ENCODE peak calls at places on chromosomes 7 and 10, in five cellular contexts. Z is prostate gland, L is H9, O is mammary epithelial cell, Q is aorta. D is an unnamed sample. For H3K4me1, the result is how much of the 10 kb centered on the place peaks cover.

GRCh38 chr10:24872049-24872789 is 80.2 kb downstream of the PRTFDC1 start:
- DNase-seq in Z (no peak), L (no peak), O (no peak), Q (no peak), D (no peak)

GRCh38 chr7:86647340-86648094 is 3.8 kb downstream of the GRM3 start:
- DNase-seq in Z (no peak), L (no peak), O (no peak), Q (no peak), D (no peak)

GRCh38 chr7:118183586-118184391 is at the start of gene LSM8:
- DNase-seq in Z (peak), L (peak), O (peak), Q (peak), D (peak)

GRCh38 chr10:79488303-79488702 is 24.0 kb upstream of the EIF5AL1 start:
- DNase-seq in Z (no peak), L (peak), O (peak), Q (peak), D (peak)

GRCh38 chr7:117071597-117071996 is 118.3 kb downstream of the ST7 start:
- DNase-seq in Z (no peak), L (no peak), O (no peak), Q (no peak), D (no peak)

GRCh38 chr10:124171561-124171960 is 78.2 kb upstream of the CHST15 start:
- DNase-seq in Z (no peak), L (no peak), O (no peak), Q (no peak), D (no peak)

GRCh38 chr10:50605280-50606270 is 18.2 kb downstream of the SGMS1 start:
- DNase-seq in Z (peak), L (no peak), O (peak), Q (no peak), D (peak)

GRCh38 chr10:72702868-72703581 is 11.1 kb downstream of the MCU start:
- DNase-seq in Z (no peak), L (no peak), O (no peak), Q (no peak), D (no peak)

GRCh38 chr10:96690755-96691730 is 29.3 kb downstream of the PIK3AP1 start:
- DNase-seq in Z (no peak), L (no peak), O (no peak), Q (no peak), D (no peak)

GRCh38 chr10:71396714-71397339 is at the start of gene CDH23:
- DNase-seq in Z (peak), L (peak), O (no peak), Q (peak), D (no peak)

GRCh38 chr7:145324081-145324480 is 488.2 kb upstream of the TPK1 start:
- DNase-seq in Z (no peak), L (no peak), O (no peak), Q (no peak), D (no peak)

GRCh38 chr7:94823952-94824351 is 83.4 kb upstream of the PPP1R9A start:
- DNase-seq in Z (no peak), L (no peak), O (peak), Q (no peak), D (peak)

GRCh38 chr7:20403356-20403755 is 72.7 kb downstream of the ITGB8 start:
- DNase-seq in Z (no peak), L (no peak), O (no peak), Q (no peak), D (no peak)

GRCh38 chr10:84704101-84704500 is 375.7 kb downstream of the CCSER2 start:
- DNase-seq in Z (no peak), L (no peak), O (no peak), Q (no peak), D (no peak)

GRCh38 chr7:73447121-73447520 is 13.5 kb downstream of the FZD9 start:
- DNase-seq in Z (no peak), L (no peak), O (no peak), Q (no peak), D (no peak)

GRCh38 chr10:128130051-128130450 is 3.8 kb upstream of the MKI67 start:
- DNase-seq in Z (no peak), L (no peak), O (peak), Q (no peak), D (peak)

GRCh38 chr10:77926566-77927342 is at the start of gene DLG5:
- DNase-seq in Z (peak), L (peak), O (peak), Q (peak), D (no peak)

GRCh38 chr7:7105800-7106582 is 76.4 kb upstream of the C1GALT1 start:
- DNase-seq in Z (no peak), L (no peak), O (no peak), Q (no peak), D (no peak)

GRCh38 chr10:11225935-11226334 is 208.3 kb downstream of the CELF2 start:
- DNase-seq in Z (peak), L (no peak), O (no peak), Q (no peak), D (peak)

GRCh38 chr10:127524869-127525268 is 24.2 kb upstream of the NPS start:
- DNase-seq in Z (no peak), L (no peak), O (peak), Q (no peak), D (peak)

GRCh38 chr10:76033457-76034196 is 602.2 kb downstream of the LRMDA start:
- DNase-seq in Z (peak), L (peak), O (no peak), Q (no peak), D (no peak)

GRCh38 chr10:29637537-29637936 is 2.8 kb upstream of the SVIL start:
- DNase-seq in Z (no peak), L (no peak), O (no peak), Q (no peak), D (no peak)

GRCh38 chr10:4399571-4399970 is 426.4 kb upstream of the AKR1E2 start:
- DNase-seq in Z (no peak), L (no peak), O (no peak), Q (no peak), D (no peak)

GRCh38 chr7:137934176-137934826 is 67.6 kb downstream of the CREB3L2 start:
- DNase-seq in Z (no peak), L (no peak), O (peak), Q (no peak), D (peak)

GRCh38 chr10:84907461-84908010 is 579.1 kb downstream of the CCSER2 start:
- DNase-seq in Z (no peak), L (no peak), O (no peak), Q (no peak), D (no peak)

GRCh38 chr10:72697711-72698110 is 5.8 kb downstream of the MCU start:
- DNase-seq in Z (no peak), L (no peak), O (no peak), Q (no peak), D (no peak)

GRCh38 chr7:117269417-117269816 is 53.4 kb downstream of the WNT2 start:
- DNase-seq in Z (no peak), L (no peak), O (peak), Q (no peak), D (peak)

GRCh38 chr10:69232736-69233135 is 12.6 kb downstream of the HKDC1 start:
- DNase-seq in Z (no peak), L (no peak), O (no peak), Q (no peak), D (no peak)

GRCh38 chr10:69234447-69234846 is 14.3 kb downstream of the HKDC1 start:
- DNase-seq in Z (no peak), L (no peak), O (no peak), Q (no peak), D (no peak)

GRCh38 chr10:69230128-69230527 is 10.0 kb downstream of the HKDC1 start:
- DNase-seq in Z (no peak), L (no peak), O (no peak), Q (no peak), D (no peak)

GRCh38 chr10:69229565-69229886 is 9.4 kb downstream of the HKDC1 start:
- DNase-seq in Z (no peak), L (no peak), O (no peak), Q (no peak), D (no peak)

DNA sequence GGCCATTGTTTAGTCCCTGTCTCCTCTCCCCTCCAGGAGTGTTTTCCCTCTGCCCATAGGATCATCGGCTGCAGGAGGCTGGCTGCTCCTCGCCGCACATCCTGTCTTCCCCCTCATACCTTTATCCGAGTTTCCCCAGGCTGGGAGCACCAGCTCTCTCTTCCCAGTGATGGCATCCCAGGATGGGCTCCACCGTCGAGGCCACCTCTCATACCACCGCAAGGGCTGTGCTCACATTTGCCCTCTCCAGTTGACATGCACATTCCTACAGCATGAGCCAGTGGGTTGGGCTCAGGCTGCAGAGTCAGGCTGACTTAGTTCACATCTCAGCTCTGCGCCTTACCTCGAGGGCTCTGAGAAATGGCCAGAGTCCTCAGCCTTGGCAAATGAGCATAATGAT is 12.1 kb downstream of the HKDC1 start:
- DNase-seq in Z (no peak), L (peak), O (peak), Q (no peak), D (peak)
- H3K27ac ChIP-seq in Z (no peak), L (no peak), O (peak), Q (no peak), D (no peak)

GRCh38 chr7:102416406-102416805 is 17.0 kb upstream of the ORAI2 start:
- DNase-seq in Z (no peak), L (no peak), O (no peak), Q (no peak), D (no peak)
- H3K4me1 ChIP-seq in Z (under half), L (under half), O (under half), Q (under half), D (under half)

GRCh38 chr7:28062197-28062988 is 118.2 kb downstream of the JAZF1 start:
- DNase-seq in Z (peak), L (peak), O (peak), Q (peak), D (peak)
- H3K27ac ChIP-seq in Z (no peak), L (no peak), O (no peak), Q (no peak), D (no peak)

DNA sequence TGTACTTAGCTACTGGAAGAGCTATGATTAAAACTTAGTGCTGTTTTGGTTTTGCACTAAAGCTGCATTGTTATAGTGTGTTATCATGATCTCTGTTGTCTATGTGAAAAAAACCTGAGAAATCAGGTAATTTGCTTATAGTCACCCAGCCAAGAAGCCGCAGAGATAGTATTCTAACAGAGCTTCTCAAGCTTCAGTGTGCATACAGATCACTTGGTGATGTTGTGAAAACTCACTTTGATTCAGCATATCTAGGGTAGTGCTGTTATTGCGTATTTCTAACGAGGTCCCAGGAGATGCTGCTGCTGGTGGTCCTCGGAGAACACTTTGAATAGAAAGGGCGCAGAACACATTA is 68.5 kb upstream of the PDCD4 start:
- DNase-seq in Z (no peak), L (no peak), O (no peak), Q (no peak), D (no peak)
- H3K4me1 ChIP-seq in Z (under half), L (under half), O (under half), Q (under half), D (under half)

DNA sequence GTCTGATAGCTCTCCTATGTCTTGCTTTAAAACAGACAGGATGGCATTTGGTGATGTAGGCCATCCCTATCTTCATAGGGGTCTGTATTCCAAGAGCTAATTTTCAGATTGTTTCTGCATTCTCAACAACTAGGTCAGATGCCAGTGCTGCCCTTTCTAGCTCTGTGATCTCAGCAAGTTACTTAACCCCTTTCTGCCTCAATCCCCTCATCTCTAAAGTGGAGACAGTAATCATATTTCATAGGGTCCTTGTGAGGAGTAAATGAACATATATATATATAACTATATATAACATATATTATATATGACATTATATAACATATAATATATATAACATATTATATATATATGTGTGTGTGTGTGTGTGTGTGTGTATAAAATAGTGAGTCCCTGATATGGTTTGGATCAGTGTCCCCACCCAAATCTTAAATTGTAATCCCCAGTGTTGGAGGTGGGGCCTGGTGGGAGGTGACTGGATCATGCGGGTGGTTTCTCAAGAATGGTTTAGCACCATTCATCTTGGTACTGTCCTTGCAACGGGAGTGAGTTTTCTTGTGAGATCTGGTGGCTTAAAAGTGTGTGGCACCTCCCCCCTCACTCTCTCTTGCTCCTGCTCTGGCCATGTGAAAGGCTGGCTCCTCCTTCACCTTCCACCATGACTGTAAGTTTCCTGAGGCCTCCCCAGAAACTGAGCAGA is 45.2 kb downstream of the HIPK2 start:
- DNase-seq in Z (no peak), L (no peak), O (no peak), Q (no peak), D (no peak)
- H3K27ac ChIP-seq in Z (peak), L (no peak), O (peak), Q (peak), D (peak)

GRCh38 chr7:107051376-107051775 is 6.9 kb downstream of the PRKAR2B start:
- DNase-seq in Z (no peak), L (no peak), O (peak), Q (no peak), D (no peak)
- H3K4me1 ChIP-seq in Z (under half), L (under half), O (under half), Q (under half), D (under half)

D was measured in foreskin keratinocyte.